ENCODE peak calls at places on chromosomes 11 and 22, in ten cellular contexts. A is renal cortical epithelial cell, B is AG09319, C is choroid plexus epithelial cell, Q is GM23248, Z is AG04450, F is left ventricle myocardium superior, I is uterus, V is mucosa of descending colon, P is NCI-H1105. W is an unnamed sample.

GRCh38 chr11:118098996-118099837 is 12.5 kb upstream of the SMIM35 start:
- DNase-seq in A (no peak), B (no peak), C (no peak), Q (no peak), Z (no peak), F (no peak), I (no peak), V (no peak), P (peak; percentile 67), W (no peak)

GRCh38 chr22:19039448-19039780 is 82.8 kb downstream of the DGCR2 start:
- DNase-seq in A (no peak), B (no peak), C (no peak), Q (no peak), Z (no peak), F (no peak), I (no peak), V (no peak), P (no peak), W (no peak)

GRCh38 chr11:6298605-6299004 is 21.7 kb downstream of the CAVIN3 start:
- DNase-seq in A (peak; percentile 36), B (no peak), C (peak; percentile 45), Q (peak; percentile 64), Z (no peak), F (peak; percentile 71), I (no peak), V (peak; percentile 51), P (no peak), W (no peak)

GRCh38 chr11:34905666-34906065 is 10.5 kb downstream of the APIP start:
- DNase-seq in A (no peak), B (no peak), C (no peak), Q (no peak), Z (no peak), F (no peak), I (no peak), V (no peak), P (no peak), W (no peak)

GRCh38 chr11:61092908-61093763 is 9.2 kb upstream of the CD5 start:
- DNase-seq in A (no peak), B (no peak), C (no peak), Q (no peak), Z (no peak), F (no peak), I (no peak), V (no peak), P (no peak), W (no peak)

GRCh38 chr22:32502346-32502745 is 27.7 kb downstream of the FBXO7 start:
- DNase-seq in A (peak; percentile 30), B (no peak), C (no peak), Q (no peak), Z (no peak), F (no peak), I (no peak), V (no peak), P (no peak), W (no peak)

GRCh38 chr22:49551897-49552659 is 275.6 kb downstream of the BRD1 start:
- DNase-seq in A (no peak), B (no peak), C (no peak), Q (no peak), Z (no peak), F (peak; percentile 15), I (no peak), V (no peak), P (no peak), W (no peak)

GRCh38 chr11:112157274-112157766 is 6.6 kb downstream of the IL18 start:
- DNase-seq in A (peak; percentile 100), B (peak; percentile 90), C (peak; percentile 99), Q (peak; percentile 99), Z (peak; percentile 96), F (no peak), I (no peak), V (no peak), P (no peak), W (no peak)

GRCh38 chr22:30575011-30575671 is 676 bp upstream of the GAL3ST1 start:
- DNase-seq in A (no peak), B (no peak), C (no peak), Q (peak; percentile 26), Z (peak; percentile 38), F (peak; percentile 46), I (peak; percentile 46), V (peak; percentile 13), P (no peak), W (no peak)

GRCh38 chr11:75148436-75148983 is 2.4 kb upstream of the SLCO2B1 start:
- DNase-seq in A (no peak), B (no peak), C (no peak), Q (no peak), Z (no peak), F (no peak), I (no peak), V (no peak), P (no peak), W (no peak)

GRCh38 chr11:78319453-78319955 is 98.1 kb downstream of the GAB2 start:
- DNase-seq in A (no peak), B (no peak), C (no peak), Q (peak; percentile 74), Z (peak; percentile 7), F (no peak), I (peak; percentile 50), V (peak; percentile 26), P (no peak), W (no peak)

GRCh38 chr11:77560605-77561004 is 29.1 kb upstream of the AQP11 start:
- DNase-seq in A (peak; percentile 46), B (no peak), C (peak; percentile 36), Q (peak; percentile 43), Z (peak; percentile 8), F (no peak), I (no peak), V (no peak), P (no peak), W (no peak)

GRCh38 chr11:1475841-1476240 is 10.7 kb downstream of the MOB2 start:
- DNase-seq in A (no peak), B (no peak), C (no peak), Q (no peak), Z (no peak), F (no peak), I (no peak), V (no peak), P (no peak), W (no peak)

GRCh38 chr22:21823740-21824438 is 43.6 kb downstream of the MAPK1 start:
- DNase-seq in A (no peak), B (no peak), C (peak; percentile 35), Q (peak; percentile 71), Z (no peak), F (no peak), I (no peak), V (no peak), P (no peak), W (no peak)

GRCh38 chr11:73072935-73073481 is 69.1 kb downstream of the FCHSD2 start:
- DNase-seq in A (peak; percentile 83), B (no peak), C (peak; percentile 64), Q (peak; percentile 43), Z (no peak), F (no peak), I (no peak), V (peak; percentile 59), P (no peak), W (no peak)

GRCh38 chr11:17343907-17344306 is 7.7 kb upstream of the NCR3LG1 start:
- DNase-seq in A (peak; percentile 52), B (peak; percentile 59), C (peak; percentile 96), Q (peak; percentile 93), Z (no peak), F (no peak), I (no peak), V (no peak), P (no peak), W (no peak)

GRCh38 chr22:25966448-25966913 is 202.8 kb upstream of the SEZ6L start:
- DNase-seq in A (no peak), B (no peak), C (no peak), Q (no peak), Z (no peak), F (no peak), I (no peak), V (no peak), P (no peak), W (no peak)

GRCh38 chr11:112279901-112280267 is 19.2 kb upstream of the PLET1 start:
- DNase-seq in A (no peak), B (no peak), C (peak; percentile 67), Q (peak; percentile 69), Z (no peak), F (peak; percentile 86), I (peak; percentile 51), V (peak; percentile 79), P (peak; percentile 58), W (peak; percentile 61)

GRCh38 chr11:83819936-83820549 is 533.9 kb upstream of the CCDC90B start:
- DNase-seq in A (peak; percentile 70), B (peak; percentile 58), C (peak; percentile 86), Q (peak; percentile 93), Z (peak; percentile 52), F (no peak), I (peak; percentile 20), V (peak; percentile 21), P (peak; percentile 67), W (no peak)

GRCh38 chr11:1194231-1194976 is 28.5 kb upstream of the MUC5B start:
- DNase-seq in A (no peak), B (no peak), C (no peak), Q (no peak), Z (no peak), F (peak; percentile 25), I (no peak), V (no peak), P (no peak), W (peak; percentile 7)

GRCh38 chr11:58004664-58005063 is 19.0 kb upstream of the OR9Q1 start:
- DNase-seq in A (no peak), B (no peak), C (no peak), Q (no peak), Z (no peak), F (no peak), I (no peak), V (no peak), P (no peak), W (no peak)

W was measured in activated T-helper 2 cell treated with anti-CD3 and anti-CD28 coated beads, Interferon-gamma antibody, Interleukin-2, Interleukin-4, amounts not matched to agents 10 μg/mL and 5 μg/mL and 100 μg/mL, durations not matched to agents 14 hours and 24 hours and 36 hours.